ENCODE peak calls at places on chromosomes 11 and 22, in six cellular contexts. J, S, T, X, O and B are unnamed samples.

GRCh38 chr22:41919357-41920224 is 4.7 kb upstream of the SHISA8 start:
- DNase-seq in O (no peak), T (no peak), X (peak; percentile 11), S (no peak), J (no peak), B (peak; percentile 75)

GRCh38 chr11:86459002-86459385 is 84.3 kb downstream of the CCDC81 start:
- DNase-seq in X (peak; percentile 60), O (no peak), T (no peak), J (no peak), S (no peak), B (no peak)

GRCh38 chr22:44424867-44425351 is 73.1 kb downstream of the RTL6 start:
- DNase-seq in T (peak; percentile 25), J (no peak), O (no peak), X (no peak), S (no peak), B (peak; percentile 2)

GRCh38 chr11:130371004-130371590 is 56.4 kb upstream of the ZBTB44 start:
- DNase-seq in S (no peak), T (no peak), J (no peak), X (no peak), O (no peak), B (no peak)

GRCh38 chr11:57508341-57509170 is 6.9 kb downstream of the SLC43A1 start:
- DNase-seq in J (no peak), S (no peak), O (no peak), T (no peak), X (no peak), B (no peak)

GRCh38 chr11:98300777-98301176 is 720.0 kb upstream of the CNTN5 start:
- DNase-seq in O (no peak), S (no peak), X (no peak), T (no peak), J (no peak), B (no peak)

GRCh38 chr11:56783448-56784041 is 35.0 kb upstream of the OR9G4 start:
- DNase-seq in O (peak; percentile 5), T (peak; percentile 58), S (peak; percentile 11), J (no peak), X (peak; percentile 54), B (no peak)

GRCh38 chr11:128521697-128522062 is 65.7 kb downstream of the ETS1 start:
- DNase-seq in J (no peak), O (no peak), S (no peak), T (no peak), X (no peak), B (no peak)

GRCh38 chr11:104573431-104573830 is 324.8 kb downstream of the CASP12 start:
- DNase-seq in J (no peak), X (peak; percentile 77), S (no peak), O (peak; percentile 26), T (no peak), B (no peak)

GRCh38 chr11:73171762-73172161 is 29.6 kb upstream of the FCHSD2 start:
- DNase-seq in S (no peak), J (no peak), X (peak; percentile 25), T (no peak), O (no peak), B (no peak)

GRCh38 chr11:85682330-85683305 is 3.4 kb downstream of the CCDC89 start:
- DNase-seq in O (no peak), T (peak; percentile 11), X (peak; percentile 47), J (peak; percentile 40), S (no peak), B (peak; percentile 70)

GRCh38 chr11:25860677-25861445 is 471.1 kb upstream of the ANO3 start:
- DNase-seq in T (no peak), X (peak; percentile 15), O (no peak), J (no peak), S (no peak), B (no peak)

GRCh38 chr11:9726313-9727022 is 62.6 kb downstream of the SWAP70 start:
- DNase-seq in S (no peak), O (peak; percentile 15), X (peak; percentile 88), T (peak; percentile 33), J (no peak), B (no peak)

GRCh38 chr11:128768876-128769275 is 75.0 kb downstream of the FLI1 start:
- DNase-seq in T (no peak), O (no peak), X (no peak), S (no peak), J (no peak), B (no peak)

GRCh38 chr11:21933095-21933494 is 259.8 kb upstream of the ANO5 start:
- DNase-seq in T (no peak), O (no peak), X (no peak), S (no peak), J (no peak), B (no peak)

GRCh38 chr11:19861171-19861570 is 148.5 kb downstream of the NAV2 start:
- DNase-seq in X (no peak), S (peak; percentile 93), O (no peak), T (no peak), J (no peak), B (no peak)

GRCh38 chr11:109971184-109971523 is 122.0 kb upstream of the ZC3H12C start:
- DNase-seq in X (peak; percentile 84), T (no peak), S (peak; percentile 78), J (no peak), O (no peak), B (no peak)

GRCh38 chr11:117544431-117544830 is 216.8 kb downstream of the CEP164 start:
- DNase-seq in T (no peak), O (no peak), S (no peak), J (no peak), X (no peak), B (no peak)

GRCh38 chr11:5922749-5923426 is 19.2 kb upstream of the OR56A3 start:
- DNase-seq in X (no peak), O (peak; percentile 8), J (no peak), T (no peak), S (no peak), B (no peak)

GRCh38 chr11:134369656-134370525 is 38.1 kb downstream of the GLB1L2 start:
- DNase-seq in T (no peak), S (no peak), O (no peak), J (no peak), X (no peak), B (no peak)

GRCh38 chr11:130865772-130866114 is 50.5 kb downstream of the SNX19 start:
- DNase-seq in S (no peak), X (no peak), J (no peak), O (no peak), T (no peak), B (no peak)

GRCh38 chr11:766106-766940 is 11.0 kb downstream of the GATD1 start:
- DNase-seq in J (no peak), T (no peak), X (no peak), O (no peak), S (no peak), B (no peak)

GRCh38 chr11:67213251-67213650 is 53.0 kb upstream of the GRK2 start:
- DNase-seq in S (no peak), J (no peak), T (no peak), X (no peak), O (no peak), B (no peak)

GRCh38 chr22:35678836-35679235 is 30.6 kb downstream of the APOL6 start:
- DNase-seq in S (no peak), J (no peak), O (no peak), X (no peak), T (no peak), B (no peak)

GRCh38 chr11:134587345-134587744 is 175.3 kb upstream of the B3GAT1 start:
- DNase-seq in S (no peak), O (no peak), X (no peak), T (no peak), J (no peak), B (no peak)

GRCh38 chr22:36942561-36942960 is 29.1 kb downstream of the CSF2RB start:
- DNase-seq in S (no peak), T (no peak), J (no peak), X (no peak), O (no peak), B (no peak)

GRCh38 chr11:74138572-74138971 is 32.2 kb downstream of the C2CD3 start:
- DNase-seq in S (peak; percentile 54), J (no peak), T (peak; percentile 20), O (peak; percentile 99), X (peak; percentile 99), B (peak; percentile 62)